ENCODE peak calls at places on chromosomes 12 and 14, in eight cellular contexts. R is iris pigment epithelial cell; S is Panc1; A is MG63; N is activated effector memory CD4-positive, alpha-beta T cell treated with Interleukin-2 at 50 U/mL for 16 hours; K is choroid plexus epithelial cell; J is cardiac fibroblast; T is NCI-H1436. U is an unnamed sample.

GRCh38 chr12:116885496-116885895 is 4.3 kb upstream of the HRK start:
- DNase-seq in N (no peak), T (no peak), S (no peak), A (no peak), J (peak; percentile 22), R (no peak), K (no peak), U (no peak)

GRCh38 chr14:96525452-96525851 is 23.3 kb downstream of the PAPOLA start:
- DNase-seq in J (no peak), N (no peak), A (no peak), T (no peak), K (peak; percentile 5), S (no peak), R (peak; percentile 18), U (no peak)

GRCh38 chr12:113586461-113586860 is 114.8 kb upstream of the LHX5 start:
- DNase-seq in N (no peak), J (no peak), R (no peak), S (no peak), K (no peak), A (no peak), T (no peak), U (no peak)

GRCh38 chr12:5027436-5027835 is 16.2 kb upstream of the KCNA5 start:
- DNase-seq in N (no peak), K (no peak), J (no peak), T (no peak), A (no peak), R (no peak), S (no peak), U (no peak)

GRCh38 chr14:30790827-30791226 is 83.5 kb upstream of the COCH start:
- DNase-seq in T (no peak), S (no peak), N (no peak), R (peak; percentile 13), A (peak; percentile 31), K (no peak), J (no peak), U (no peak)

GRCh38 chr12:26870491-26871419 is 37.8 kb upstream of the ITPR2 start:
- DNase-seq in K (peak; percentile 70), A (peak; percentile 53), S (no peak), N (no peak), J (peak; percentile 91), T (no peak), R (peak; percentile 85), U (peak; percentile 25)

GRCh38 chr14:56487090-56487667 is 92.4 kb upstream of the TMEM260 start:
- DNase-seq in T (no peak), K (peak; percentile 55), A (no peak), S (no peak), N (no peak), R (peak; percentile 22), J (peak; percentile 54), U (peak; percentile 57)

GRCh38 chr14:101035466-101036225 is 132.1 kb upstream of the RTL1 start:
- DNase-seq in K (no peak), T (no peak), R (no peak), J (no peak), N (no peak), A (no peak), S (no peak), U (no peak)

GRCh38 chr12:124126950-124127349 is 153.9 kb downstream of the ZNF664 start:
- DNase-seq in S (no peak), R (no peak), A (no peak), J (no peak), N (no peak), K (no peak), T (no peak), U (no peak)

GRCh38 chr14:35215110-35215872 is 76.9 kb upstream of the PSMA6 start:
- DNase-seq in A (no peak), T (no peak), R (peak; percentile 84), N (no peak), K (peak; percentile 89), S (no peak), J (peak; percentile 81), U (peak; percentile 72)

GRCh38 chr12:92253301-92253700 is 107.7 kb upstream of the BTG1 start:
- DNase-seq in A (no peak), T (no peak), S (no peak), R (peak; percentile 15), K (no peak), N (no peak), J (no peak), U (no peak)

GRCh38 chr14:105142651-105143450 is 25.7 kb downstream of the JAG2 start:
- DNase-seq in J (no peak), R (no peak), K (no peak), N (no peak), A (no peak), S (no peak), T (no peak), U (no peak)

U was measured in astrocyte of the hippocampus.